ENCODE peak calls at places on chromosomes 13 and 19, in nine cellular contexts. T is ascending aorta, M is left ventricle myocardium inferior, J is PC-3, X is Caco-2, I is H1, P is HCT116, Z is Peyer's patch, Y is upper lobe of left lung. S is an unnamed sample. For H3K27me3, the result is how much of the 10 kb centered on the place peaks cover.

GRCh38 chr19:52226652-52227051 is 36.8 kb downstream of the PPP2R1A start:
- DNase-seq in T (no peak), M (no peak), J (no peak), X (no peak), I (no peak), P (no peak), Z (no peak), Y (no peak), S (no peak)

GRCh38 chr13:103961784-103962183 is 895.6 kb upstream of the SLC10A2 start:
- DNase-seq in T (no peak), M (no peak), J (no peak), X (no peak), I (no peak), P (no peak), Z (no peak), Y (no peak), S (no peak)

GRCh38 chr13:112894673-112895481 is 74.1 kb upstream of the MCF2L start:
- DNase-seq in T (no peak), M (peak), J (no peak), X (no peak), I (no peak), P (no peak), Z (no peak), Y (peak), S (no peak)

GRCh38 chr13:104832265-104832664 is 1703.2 kb downstream of the EFNB2 start:
- DNase-seq in T (no peak), M (no peak), J (no peak), X (no peak), I (no peak), P (no peak), Z (no peak), Y (no peak), S (no peak)

GRCh38 chr13:106088094-106088493 is 447.4 kb downstream of the EFNB2 start:
- DNase-seq in T (no peak), M (no peak), J (no peak), X (no peak), I (no peak), P (no peak), Z (no peak), Y (no peak), S (no peak)

GRCh38 chr19:41098762-41099161 is 10.5 kb downstream of the CYP2A13 start:
- DNase-seq in T (no peak), M (no peak), J (no peak), X (no peak), I (no peak), P (no peak), Z (no peak), Y (no peak), S (no peak)

GRCh38 chr13:61466280-61466679 is 50.6 kb upstream of the PCDH20 start:
- DNase-seq in T (no peak), M (no peak), J (peak), X (no peak), I (peak), P (no peak), Z (no peak), Y (no peak), S (no peak)

GRCh38 chr19:5804516-5805464 is at the start of gene NRTN:
- DNase-seq in T (no peak), M (no peak), J (peak), X (no peak), I (no peak), P (no peak), Z (peak), Y (peak), S (no peak)

GRCh38 chr13:31965361-31966066 is 66.1 kb upstream of the FRY start:
- DNase-seq in T (no peak), M (no peak), J (no peak), X (no peak), I (no peak), P (no peak), Z (no peak), Y (no peak), S (peak)

GRCh38 chr13:26561636-26562537 is 4.4 kb downstream of the WASF3 start:
- DNase-seq in T (no peak), M (no peak), J (no peak), X (no peak), I (no peak), P (no peak), Z (no peak), Y (no peak), S (no peak)

GRCh38 chr19:4007836-4008539 is 452 bp downstream of the PIAS4 start:
- DNase-seq in T (no peak), M (no peak), J (no peak), X (no peak), I (no peak), P (no peak), Z (no peak), Y (no peak), S (no peak)

GRCh38 chr19:46015961-46016425 is 6.9 kb downstream of the PGLYRP1 start:
- DNase-seq in T (no peak), M (no peak), J (no peak), X (no peak), I (no peak), P (no peak), Z (no peak), Y (peak), S (peak)

GRCh38 chr13:95793018-95793555 is 116.1 kb downstream of the DNAJC3 start:
- DNase-seq in T (no peak), M (no peak), J (no peak), X (no peak), I (no peak), P (no peak), Z (no peak), Y (no peak), S (no peak)

GRCh38 chr13:36461472-36461871 is 29.2 kb downstream of the CCNA1 start:
- DNase-seq in T (no peak), M (no peak), J (no peak), X (no peak), I (no peak), P (no peak), Z (no peak), Y (no peak), S (no peak)

GRCh38 chr19:58181902-58182576 is 822 bp upstream of the ZNF274 start:
- DNase-seq in T (no peak), M (peak), J (peak), X (peak), I (no peak), P (no peak), Z (peak), Y (no peak), S (no peak)

GRCh38 chr13:57874530-57874929 is 243.0 kb downstream of the PCDH17 start:
- DNase-seq in T (no peak), M (peak), J (no peak), X (no peak), I (no peak), P (no peak), Z (no peak), Y (no peak), S (no peak)

GRCh38 chr13:34750078-34750703 is 191.9 kb upstream of the NBEA start:
- DNase-seq in T (no peak), M (peak), J (no peak), X (no peak), I (no peak), P (no peak), Z (no peak), Y (no peak), S (peak)

GRCh38 chr19:52638601-52639000 is 446 bp upstream of the ZNF83 start:
- DNase-seq in T (peak), M (peak), J (no peak), X (peak), I (no peak), P (no peak), Z (peak), Y (peak), S (no peak)

GRCh38 chr19:4976412-4977298 is 7.7 kb downstream of the KDM4B start:
- DNase-seq in T (peak), M (peak), J (peak), X (no peak), I (no peak), P (no peak), Z (peak), Y (peak), S (no peak)

DNA sequence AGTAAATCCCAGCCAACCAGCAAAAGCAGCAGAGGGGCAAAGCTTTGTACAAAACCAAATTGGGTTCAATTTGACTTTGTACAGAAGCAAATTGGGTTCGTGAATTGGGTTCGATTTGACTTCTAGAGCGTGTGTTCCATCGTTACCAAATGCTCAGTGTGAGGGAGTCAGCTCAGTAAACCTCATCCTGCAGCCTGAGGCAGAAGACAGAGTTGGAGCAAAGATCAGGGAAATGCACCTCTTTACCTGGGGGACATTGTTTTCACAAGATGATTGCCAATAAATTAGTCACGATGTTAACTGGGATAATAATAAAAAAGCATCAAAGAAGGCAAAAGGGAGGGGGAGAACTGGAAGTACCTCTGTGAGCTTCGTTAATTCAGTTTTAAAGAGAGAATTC is 1.5 kb downstream of the RAB20 start:
- DNase-seq in T (no peak), M (no peak), J (peak), X (no peak), I (no peak), P (no peak), Z (no peak), Y (no peak), S (no peak)
- H3K4me3 ChIP-seq in T (peak), M (peak), J (peak), X (peak), I (no peak), P (no peak), Z (peak), Y (peak), S (no peak)

DNA sequence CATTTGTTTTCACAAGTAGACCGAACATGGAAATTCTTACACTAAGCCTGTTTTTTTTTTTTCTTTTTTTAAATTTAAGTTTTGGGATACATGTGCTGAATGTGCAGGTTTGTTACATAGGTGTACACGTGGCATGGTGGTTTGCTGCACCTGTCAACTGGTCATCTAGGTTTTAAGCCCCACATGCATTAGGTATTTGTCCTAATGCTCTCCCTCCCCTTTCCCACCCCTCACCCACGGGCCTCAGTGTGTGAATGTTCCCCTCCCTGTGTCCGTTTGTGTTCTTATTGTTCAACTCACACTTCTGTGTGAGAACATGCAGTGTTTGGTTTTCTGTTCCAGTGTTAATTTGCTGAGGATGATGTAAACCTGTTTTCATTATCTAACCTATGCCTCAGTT is 2.6 kb downstream of the NLRP4 start:
- DNase-seq in T (no peak), M (no peak), J (no peak), X (no peak), I (no peak), P (no peak), Z (no peak), Y (no peak), S (no peak)
- TF ChIP-seq CTCF in T (no peak), M (no peak), J (no peak), X (no peak), I (no peak), P (no peak), Z (no peak), Y (no peak), S (no peak)

DNA sequence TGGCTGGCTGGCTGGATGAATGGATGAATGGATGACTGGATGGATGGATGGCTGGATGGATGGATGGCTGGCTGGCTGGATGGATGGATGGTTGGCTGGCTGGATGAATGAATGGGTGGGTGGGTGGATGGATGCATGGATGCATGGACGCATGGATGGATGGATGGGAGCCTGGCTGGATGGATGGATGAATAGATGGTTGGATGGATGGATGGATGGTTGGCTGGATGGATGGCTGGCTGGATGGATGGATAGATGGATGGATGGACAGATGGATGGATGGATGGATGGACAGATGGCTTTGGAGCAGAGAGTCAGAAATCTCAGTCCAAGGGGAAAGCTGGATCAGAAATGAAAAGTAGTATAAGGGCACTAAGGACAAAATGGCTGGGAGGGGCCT is 106.4 kb upstream of the SERP2 start:
- DNase-seq in T (no peak), M (no peak), J (no peak), X (no peak), I (no peak), P (no peak), Z (no peak), Y (no peak), S (no peak)
- H3K27me3 ChIP-seq in T (under half), M (under half), J (under half), X (under half), I (under half), P (under half), Z (under half), Y (under half), S (under half)

DNA sequence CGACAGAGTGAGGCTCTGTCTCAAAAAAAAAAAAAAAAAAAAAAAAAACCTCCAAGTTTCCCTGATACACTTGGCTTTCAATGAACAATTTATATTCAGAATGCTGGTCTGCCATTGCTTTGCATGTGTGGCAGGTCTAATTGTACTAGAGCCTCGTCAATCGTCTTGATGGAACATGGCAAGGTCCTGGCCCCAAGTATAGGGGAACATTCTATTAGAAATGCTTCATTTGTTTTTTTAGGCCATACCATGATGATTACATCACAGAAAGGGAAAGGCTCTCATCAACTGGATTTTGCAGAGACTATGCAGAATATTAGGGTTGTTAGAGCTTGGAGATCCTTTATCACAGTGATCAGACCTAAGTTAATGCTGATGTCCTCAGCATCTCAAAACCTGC is 28.0 kb downstream of the SPRY2 start:
- DNase-seq in T (no peak), M (no peak), J (no peak), X (no peak), I (no peak), P (no peak), Z (no peak), Y (no peak), S (no peak)
- H3K4me3 ChIP-seq in T (no peak), M (no peak), J (no peak), X (no peak), I (no peak), P (no peak), Z (no peak), Y (no peak), S (no peak)

DNA sequence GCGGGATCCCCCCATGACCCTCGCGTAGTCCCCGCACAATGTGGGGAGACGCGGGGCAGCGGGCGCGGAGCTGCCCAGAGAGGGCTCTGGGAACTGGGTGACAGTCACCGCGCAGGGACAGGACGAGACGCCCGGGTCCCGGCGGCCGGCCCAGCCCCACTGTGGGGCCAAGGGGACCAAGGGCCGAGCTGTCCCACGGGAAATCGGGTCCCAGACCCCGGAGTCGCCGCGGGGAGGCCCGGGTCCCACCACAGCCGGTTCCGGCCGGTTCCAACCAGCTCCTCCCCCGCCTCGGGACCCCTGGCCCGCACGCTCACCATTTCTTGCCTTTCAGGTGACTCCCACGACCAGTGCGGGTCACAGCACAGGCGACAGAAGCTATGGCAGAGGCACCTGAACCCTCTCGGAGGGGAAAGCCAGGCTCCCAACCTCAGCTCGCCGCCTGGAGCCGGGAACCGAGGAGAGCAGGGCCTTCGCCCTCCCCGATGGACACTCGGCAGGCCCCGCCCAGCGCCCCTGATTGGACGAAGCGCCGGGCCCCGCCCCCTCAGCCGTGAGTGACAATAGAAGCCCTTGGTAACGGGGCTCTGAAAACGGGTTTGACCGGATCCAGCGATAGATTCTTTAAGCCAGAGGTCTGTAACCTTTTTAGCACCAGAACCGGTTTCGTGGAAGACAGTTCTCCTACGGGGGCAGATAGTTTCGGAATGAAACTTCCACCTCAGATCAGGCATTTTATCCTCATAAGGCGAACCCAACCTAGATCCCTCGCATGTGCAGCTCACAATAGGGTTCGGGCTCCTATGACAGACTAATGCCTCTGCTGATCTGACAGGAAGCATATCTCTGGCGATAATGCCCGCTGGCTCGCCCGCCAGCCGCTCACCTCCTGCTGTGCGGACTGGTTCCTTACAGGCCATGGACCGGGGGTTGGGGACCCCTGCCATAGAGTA is at the start of gene ZNF433:
- DNase-seq in T (peak), M (peak), J (peak), X (peak), I (peak), P (no peak), Z (peak), Y (peak), S (peak)
- TF ChIP-seq CTCF in T (no peak), M (no peak), J (no peak), X (no peak), I (peak), P (no peak), Z (no peak), Y (no peak), S (no peak)

GRCh38 chr13:111656439-111656838 is 336.0 kb downstream of the TEX29 start:
- DNase-seq in T (no peak), M (no peak), J (no peak), X (no peak), I (no peak), P (no peak), Z (no peak), Y (peak), S (no peak)
- H3K27me3 ChIP-seq in T (under half), M (half or more), J (half or more), X (under half), I (under half), P (half or more), Z (under half), Y (under half), S (under half)

DNA sequence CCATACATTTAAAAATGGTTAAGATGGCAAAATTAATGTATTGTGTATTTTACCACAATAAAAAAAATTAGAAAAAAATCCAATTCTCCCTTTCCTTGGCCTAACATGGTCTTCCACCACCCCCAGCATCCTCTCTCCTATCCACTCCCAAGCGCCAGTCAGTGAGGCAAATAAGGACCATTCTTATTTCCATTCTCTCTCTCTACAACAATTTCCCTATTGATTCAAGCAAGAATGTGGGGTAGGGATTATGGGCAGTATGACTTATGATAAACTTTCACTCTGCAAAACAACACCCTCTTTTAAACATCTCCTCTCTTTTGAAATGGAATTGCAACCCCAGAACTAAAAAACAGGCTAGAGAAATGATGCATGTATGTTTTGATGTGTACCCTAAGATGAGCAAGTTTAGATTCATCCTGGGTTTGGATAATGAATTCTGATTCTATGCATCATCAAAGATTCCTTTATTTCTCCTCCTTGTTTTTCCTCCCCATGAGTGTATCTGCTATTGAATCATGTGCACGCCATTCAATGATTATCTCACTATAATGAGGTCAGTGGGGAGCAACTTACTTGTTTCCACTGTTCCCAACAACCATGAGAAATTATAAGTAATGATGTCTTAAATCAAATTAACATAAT is 3.5 kb downstream of the STARD13 start:
- DNase-seq in T (no peak), M (no peak), J (peak), X (no peak), I (no peak), P (no peak), Z (no peak), Y (no peak), S (no peak)
- H3K4me3 ChIP-seq in T (no peak), M (peak), J (peak), X (no peak), I (no peak), P (no peak), Z (no peak), Y (peak), S (no peak)

DNA sequence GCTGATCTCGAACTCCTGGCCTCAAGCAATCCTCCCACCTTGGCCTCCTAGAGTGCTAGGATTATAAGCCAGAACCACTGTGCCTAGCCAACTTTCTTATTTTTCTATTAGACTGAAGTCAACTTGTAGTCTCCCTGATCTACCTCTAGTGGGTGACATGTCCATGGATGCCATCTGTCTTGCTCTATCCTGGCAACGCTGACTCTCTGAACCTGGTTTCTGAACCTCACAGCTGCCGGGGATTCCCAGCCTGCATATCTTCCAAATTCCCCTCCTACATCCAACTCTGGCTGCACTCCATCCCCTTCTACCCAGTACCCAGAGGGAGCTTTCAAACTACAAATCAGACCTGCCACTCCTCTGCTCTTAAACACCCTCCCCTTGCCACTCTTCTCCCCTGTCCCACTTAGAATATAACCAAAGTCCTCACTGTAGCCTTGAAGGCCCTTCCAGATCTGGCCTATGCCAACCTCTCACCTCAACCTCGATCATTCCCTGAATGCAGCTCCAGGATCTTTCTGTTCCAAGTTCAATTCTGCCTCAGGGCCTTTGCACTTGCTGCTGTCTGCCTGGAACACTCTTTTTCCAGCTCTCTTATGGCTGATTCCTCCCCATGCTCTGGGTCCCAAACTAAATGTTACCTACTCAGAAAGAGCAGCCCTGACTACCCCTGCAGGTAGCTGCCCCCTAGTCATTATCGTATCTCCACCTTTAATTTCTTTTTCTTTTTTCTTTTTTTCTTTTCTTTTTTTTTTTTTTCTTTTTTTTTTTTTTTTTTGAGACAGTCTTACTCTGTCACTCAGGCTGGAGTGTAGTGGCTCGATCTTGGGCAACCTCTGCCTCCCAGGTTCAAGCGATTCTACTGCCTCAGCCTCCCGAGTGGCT is 2.2 kb downstream of the CLIP3 start:
- DNase-seq in T (no peak), M (no peak), J (no peak), X (no peak), I (no peak), P (no peak), Z (no peak), Y (no peak), S (no peak)
- TF ChIP-seq CTCF in T (no peak), M (no peak), J (peak), X (no peak), I (peak), P (no peak), Z (no peak), Y (no peak), S (peak)